ENCODE peak calls at places on chromosome 4, in ten cellular contexts. G, I, S, W, B, O, T, V, C and R are unnamed samples.

GRCh38 chr4:102627831-102628523 is 126.8 kb downstream of the NFKB1 start:
- DNase-seq in G (no peak), I (no peak), S (no peak), W (peak; percentile 85), B (no peak), O (peak; percentile 17), T (peak; percentile 83), V (no peak), C (peak; percentile 91), R (no peak)

GRCh38 chr4:142801966-142802365 is 44.1 kb downstream of the INPP4B start:
- DNase-seq in G (no peak), I (no peak), S (no peak), W (no peak), B (no peak), O (no peak), T (no peak), V (no peak), C (peak; percentile 74), R (no peak)

GRCh38 chr4:48345542-48345941 is 4.2 kb downstream of the SLAIN2 start:
- DNase-seq in G (no peak), I (no peak), S (no peak), W (no peak), B (no peak), O (no peak), T (no peak), V (no peak), C (no peak), R (no peak)

GRCh38 chr4:47490550-47490949 is 5.5 kb downstream of the ATP10D start:
- DNase-seq in G (no peak), I (peak; percentile 37), S (peak; percentile 56), W (peak; percentile 58), B (no peak), O (peak; percentile 41), T (peak; percentile 31), V (no peak), C (peak; percentile 23), R (peak; percentile 17)

GRCh38 chr4:17447675-17448298 is 64.1 kb downstream of the QDPR start:
- DNase-seq in G (peak; percentile 42), I (peak; percentile 57), S (peak; percentile 84), W (peak; percentile 77), B (no peak), O (peak; percentile 85), T (peak; percentile 73), V (peak; percentile 39), C (peak; percentile 74), R (peak; percentile 57)

GRCh38 chr4:113222431-113222979 is 173.1 kb downstream of the ANK2 start:
- DNase-seq in G (no peak), I (no peak), S (no peak), W (peak; percentile 48), B (no peak), O (no peak), T (peak; percentile 27), V (no peak), C (peak; percentile 27), R (no peak)

GRCh38 chr4:179867300-179867878 is 2375.8 kb upstream of the TENM3 start:
- DNase-seq in G (peak; percentile 19), I (peak; percentile 75), S (peak; percentile 82), W (peak; percentile 23), B (no peak), O (peak; percentile 1), T (peak; percentile 7), V (peak; percentile 23), C (peak; percentile 64), R (peak; percentile 90)

GRCh38 chr4:13611283-13611842 is 16.2 kb downstream of the BOD1L1 start:
- DNase-seq in G (no peak), I (no peak), S (peak; percentile 72), W (peak; percentile 56), B (no peak), O (peak; percentile 16), T (peak; percentile 33), V (no peak), C (no peak), R (no peak)

GRCh38 chr4:182808673-182809416 is 108.3 kb downstream of the DCTD start:
- DNase-seq in G (no peak), I (no peak), S (no peak), W (peak; percentile 23), B (no peak), O (no peak), T (peak; percentile 11), V (peak; percentile 65), C (peak; percentile 83), R (no peak)

GRCh38 chr4:87065016-87065415 is 130.2 kb downstream of the AFF1 start:
- DNase-seq in G (no peak), I (no peak), S (no peak), W (no peak), B (no peak), O (no peak), T (no peak), V (no peak), C (no peak), R (no peak)

GRCh38 chr4:41645716-41646115 is 102.8 kb downstream of the PHOX2B start:
- DNase-seq in G (no peak), I (no peak), S (no peak), W (no peak), B (no peak), O (no peak), T (no peak), V (no peak), C (no peak), R (no peak)

GRCh38 chr4:14264437-14264836 is 636.9 kb upstream of the BOD1L1 start:
- DNase-seq in G (no peak), I (peak; percentile 45), S (no peak), W (no peak), B (no peak), O (peak; percentile 27), T (no peak), V (no peak), C (peak; percentile 26), R (peak; percentile 11)

GRCh38 chr4:57763070-57763469 is 652.9 kb upstream of the IGFBP7 start:
- DNase-seq in G (no peak), I (no peak), S (no peak), W (no peak), B (no peak), O (no peak), T (no peak), V (no peak), C (peak; percentile 26), R (no peak)

DNA sequence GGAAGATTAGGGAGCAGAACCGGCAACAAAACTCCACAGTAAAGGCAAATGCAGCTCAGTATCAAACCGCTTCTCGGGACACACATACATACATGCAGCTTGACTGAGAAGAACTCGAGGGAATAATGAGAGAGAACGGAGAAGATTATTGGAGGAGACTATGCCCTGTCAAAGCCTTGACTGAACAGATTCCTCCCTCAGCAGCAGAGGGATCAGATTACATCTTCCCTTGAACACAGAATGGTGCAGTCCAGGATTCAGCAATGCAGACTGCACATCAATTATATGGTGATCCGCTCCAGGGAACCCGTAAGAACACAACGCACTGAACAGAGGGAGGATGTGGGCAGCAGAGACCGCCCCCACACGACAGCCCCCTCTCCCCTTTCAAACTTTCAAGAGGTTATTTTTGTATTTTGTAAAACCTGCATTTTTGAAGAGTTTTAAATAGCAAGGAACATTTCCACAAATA is 183.2 kb downstream of the FBXW7 start:
- DNase-seq in G (peak; percentile 96), I (peak; percentile 71), S (peak; percentile 8), W (peak; percentile 99), B (peak; percentile 20), O (peak; percentile 97), T (peak; percentile 99), V (peak; percentile 42), C (peak; percentile 87), R (peak; percentile 87)
- H3K4me3 ChIP-seq in G (peak overlapping the region; percentile 54), I (peak overlapping the region; percentile 19), S (no peak overlapping the region), W (peak overlapping the region; percentile 69), B (peak overlapping the region; percentile 68), O (peak overlapping the region; percentile 66), T (peak overlapping the region; percentile 70), V (no peak overlapping the region), C (peak overlapping the region; percentile 68), R (peak overlapping the region; percentile 47)

DNA sequence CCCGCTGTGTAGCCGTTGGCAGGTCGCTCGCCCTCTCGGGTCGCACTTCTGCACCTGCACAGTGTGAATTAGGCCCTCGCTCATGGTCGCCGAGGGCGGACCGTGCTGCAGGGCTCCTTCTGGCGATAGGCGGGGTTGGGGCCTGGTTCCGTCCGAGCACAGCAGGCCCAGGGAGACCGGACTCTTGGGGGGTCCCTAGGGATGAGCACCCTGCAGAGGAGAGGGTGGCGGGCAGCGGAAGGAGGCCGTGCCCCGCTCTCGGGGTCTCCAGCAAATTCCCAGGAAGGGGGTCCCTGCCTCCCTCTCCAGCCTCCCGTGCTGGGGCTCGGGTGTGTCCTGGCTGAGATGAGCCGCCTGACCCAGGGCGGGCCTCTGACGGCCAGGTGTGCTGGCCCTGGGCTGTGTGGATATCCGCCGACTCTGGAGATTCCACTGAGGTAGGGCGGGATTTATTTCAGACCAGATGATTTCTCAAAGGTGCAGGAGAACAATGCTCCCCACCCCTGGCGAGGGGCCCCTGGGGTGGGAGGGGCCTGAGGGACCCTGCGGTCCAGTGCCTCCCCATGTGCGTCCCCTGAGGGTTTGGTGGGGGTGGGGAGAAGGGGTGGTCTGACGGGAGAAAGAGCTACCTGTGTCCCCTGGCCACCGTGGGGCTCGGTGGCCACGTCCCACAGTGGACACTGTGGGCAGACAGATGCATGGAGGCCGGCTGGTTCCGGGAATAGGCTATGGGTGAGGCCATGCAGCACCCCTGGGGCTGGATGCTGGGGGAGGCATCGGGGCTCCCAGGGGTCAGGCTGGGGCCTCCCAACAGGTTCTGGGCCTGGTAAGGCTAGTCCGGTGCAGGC is 867 bp upstream of the FAM53A start:
- DNase-seq in G (no peak), I (peak; percentile 45), S (no peak), W (no peak), B (no peak), O (no peak), T (no peak), V (no peak), C (no peak), R (no peak)
- H3K4me3 ChIP-seq in G (peak overlapping the region; percentile 65), I (peak overlapping the region; percentile 72), S (peak overlapping the region; percentile 50), W (no peak overlapping the region), B (peak overlapping the region; percentile 77), O (peak overlapping the region; percentile 42), T (peak overlapping the region; percentile 42), V (no peak overlapping the region), C (peak overlapping the region; percentile 70), R (no peak overlapping the region)

GRCh38 chr4:139669335-139669734 is 3.7 kb downstream of the MGST2 start:
- DNase-seq in G (no peak), I (no peak), S (no peak), W (no peak), B (no peak), O (no peak), T (no peak), V (no peak), C (no peak), R (no peak)
- H3K4me3 ChIP-seq in G (no peak overlapping the region), I (no peak overlapping the region), S (no peak overlapping the region), W (no peak overlapping the region), B (no peak overlapping the region), O (no peak overlapping the region), T (no peak overlapping the region), V (no peak overlapping the region), C (no peak overlapping the region), R (no peak overlapping the region)

DNA sequence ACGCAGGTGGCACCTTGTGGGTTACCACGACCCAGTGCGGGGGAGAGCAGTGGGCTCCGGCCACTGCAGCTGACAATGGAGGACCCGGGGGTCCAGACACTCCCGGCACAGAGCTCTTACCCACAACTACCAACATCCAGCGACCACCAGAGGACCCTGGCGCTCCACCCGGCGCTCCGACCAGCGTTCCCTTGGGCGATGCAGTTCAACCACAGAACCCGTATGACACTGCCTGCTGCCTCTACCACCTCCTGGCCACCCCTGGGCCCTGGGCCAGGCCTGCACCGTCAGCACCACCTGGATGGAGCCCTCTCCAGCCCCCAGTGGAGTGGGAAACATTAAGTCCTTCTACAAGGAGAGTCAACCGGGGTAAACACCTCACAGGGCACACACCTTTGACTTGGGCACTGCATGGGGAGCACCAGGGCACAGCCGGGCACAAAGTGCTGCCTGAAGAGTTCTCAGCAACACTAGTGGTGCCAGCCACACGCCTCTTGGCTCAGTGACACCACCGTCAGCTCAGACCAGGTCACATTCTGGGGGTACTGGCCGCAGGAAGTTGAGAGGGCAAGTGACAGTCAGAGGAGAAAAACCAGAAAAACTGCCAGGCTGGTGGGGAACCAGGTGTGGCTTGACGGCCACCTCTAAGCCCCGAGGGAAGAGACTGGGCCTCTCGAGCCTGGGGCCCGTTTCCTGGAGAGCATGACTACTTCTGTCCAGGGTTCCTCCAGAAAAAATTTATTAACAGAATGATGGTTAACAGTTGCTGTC is 2.6 kb downstream of the CTBP1 start:
- DNase-seq in G (no peak), I (peak; percentile 39), S (peak; percentile 56), W (no peak), B (peak; percentile 26), O (no peak), T (no peak), V (no peak), C (peak; percentile 42), R (peak; percentile 9)
- H3K4me3 ChIP-seq in G (peak overlapping the region; percentile 85), I (no peak overlapping the region), S (peak overlapping the region; percentile 99), W (peak overlapping the region; percentile 79), B (peak overlapping the region; percentile 97), O (peak overlapping the region; percentile 76), T (peak overlapping the region; percentile 88), V (peak overlapping the region; percentile 74), C (peak overlapping the region; percentile 90), R (no peak overlapping the region)